ENCODE peak calls at places on chromosomes 5 and 9, in four cellular contexts. One of them, this sample, is unnamed.
A peak's percentile ranks its signal among the peaks of the same experiment; 100 is the strongest.

GRCh38 chr5:142726188-142726731 is 40.4 kb upstream of the FGF1 start:
- DNase-seq in uterus: no peak
- DNase-seq in breast epithelium: no peak
- DNase-seq in pancreas: no peak
- DNase-seq in this sample: peak; percentile 59

GRCh38 chr9:31137850-31138160 is 1246.6 kb upstream of the ACO1 start:
- DNase-seq in uterus: no peak
- DNase-seq in breast epithelium: no peak
- DNase-seq in pancreas: no peak
- DNase-seq in this sample: no peak

GRCh38 chr5:86986837-86987236 is 280.8 kb upstream of the RASA1 start:
- DNase-seq in uterus: no peak
- DNase-seq in breast epithelium: no peak
- DNase-seq in pancreas: no peak
- DNase-seq in this sample: no peak

GRCh38 chr5:147522435-147522834 is 12.6 kb upstream of the DPYSL3 start:
- DNase-seq in uterus: no peak
- DNase-seq in breast epithelium: no peak
- DNase-seq in pancreas: no peak
- DNase-seq in this sample: no peak

GRCh38 chr9:123998970-123999621 is 12.5 kb upstream of the LHX2 start:
- DNase-seq in uterus: no peak
- DNase-seq in breast epithelium: no peak
- DNase-seq in pancreas: no peak
- DNase-seq in this sample: no peak

GRCh38 chr5:118952992-118953651 is 35.2 kb downstream of the DTWD2 start:
- DNase-seq in uterus: no peak
- DNase-seq in breast epithelium: no peak
- DNase-seq in pancreas: no peak
- DNase-seq in this sample: no peak

GRCh38 chr5:60546157-60546556 is 153.8 kb downstream of the DEPDC1B start:
- DNase-seq in uterus: no peak
- DNase-seq in breast epithelium: no peak
- DNase-seq in pancreas: no peak
- DNase-seq in this sample: no peak

GRCh38 chr9:89277043-89277442 is 34.0 kb upstream of the CKS2 start:
- DNase-seq in uterus: no peak
- DNase-seq in breast epithelium: no peak
- DNase-seq in pancreas: no peak
- DNase-seq in this sample: no peak

GRCh38 chr5:143080407-143080806 is 310.2 kb downstream of the ARHGAP26 start:
- DNase-seq in uterus: no peak
- DNase-seq in breast epithelium: no peak
- DNase-seq in pancreas: no peak
- DNase-seq in this sample: no peak

GRCh38 chr5:178244566-178244965 is 12.0 kb upstream of the PHYKPL start:
- DNase-seq in uterus: no peak
- DNase-seq in breast epithelium: no peak
- DNase-seq in pancreas: peak; percentile 6
- DNase-seq in this sample: no peak

GRCh38 chr9:131105952-131106351 is 9.6 kb downstream of the AIF1L start:
- DNase-seq in uterus: no peak
- DNase-seq in breast epithelium: no peak
- DNase-seq in pancreas: no peak
- DNase-seq in this sample: no peak

GRCh38 chr9:21854594-21854993 is 52.2 kb downstream of the MTAP start:
- DNase-seq in uterus: no peak
- DNase-seq in breast epithelium: no peak
- DNase-seq in pancreas: no peak
- DNase-seq in this sample: peak; percentile 39

GRCh38 chr9:8078641-8079140 is 279.1 kb upstream of the DMAC1 start:
- DNase-seq in uterus: no peak
- DNase-seq in breast epithelium: no peak
- DNase-seq in pancreas: no peak
- DNase-seq in this sample: no peak

GRCh38 chr5:143413964-143414669 is 10.6 kb upstream of the NR3C1 start:
- DNase-seq in uterus: no peak
- DNase-seq in breast epithelium: no peak
- DNase-seq in pancreas: no peak
- DNase-seq in this sample: no peak

GRCh38 chr9:111016046-111017026 is 21.9 kb downstream of the LPAR1 start:
- DNase-seq in uterus: no peak
- DNase-seq in breast epithelium: no peak
- DNase-seq in pancreas: no peak
- DNase-seq in this sample: no peak

GRCh38 chr5:134246771-134247329 is 21.0 kb upstream of the PPP2CA start:
- DNase-seq in uterus: no peak
- DNase-seq in breast epithelium: no peak
- DNase-seq in pancreas: no peak
- DNase-seq in this sample: no peak

GRCh38 chr9:134099123-134099761 is 31.4 kb upstream of the BRD3 start:
- DNase-seq in uterus: no peak
- DNase-seq in breast epithelium: no peak
- DNase-seq in pancreas: no peak
- DNase-seq in this sample: no peak

GRCh38 chr9:34079181-34079580 is 30.5 kb upstream of the UBAP2 start:
- DNase-seq in uterus: no peak
- DNase-seq in breast epithelium: no peak
- DNase-seq in pancreas: no peak
- DNase-seq in this sample: no peak

GRCh38 chr5:6590581-6590980 is 42.3 kb downstream of the NSUN2 start:
- DNase-seq in uterus: no peak
- DNase-seq in breast epithelium: no peak
- DNase-seq in pancreas: no peak
- DNase-seq in this sample: no peak

GRCh38 chr5:34686762-34687268 is 30.7 kb downstream of the RAI14 start:
- DNase-seq in uterus: peak; percentile 84
- DNase-seq in breast epithelium: no peak
- DNase-seq in pancreas: no peak
- DNase-seq in this sample: peak; percentile 74

GRCh38 chr9:134434896-134435506 is 108.7 kb downstream of the RXRA start:
- DNase-seq in uterus: peak; percentile 97
- DNase-seq in breast epithelium: peak; percentile 94
- DNase-seq in pancreas: peak; percentile 99
- DNase-seq in this sample: peak; percentile 92

GRCh38 chr5:115888027-115888426 is 46.3 kb downstream of the AP3S1 start:
- DNase-seq in uterus: no peak
- DNase-seq in breast epithelium: no peak
- DNase-seq in pancreas: no peak
- DNase-seq in this sample: no peak

GRCh38 chr5:72241346-72242003 is 78.6 kb downstream of the MRPS27 start:
- DNase-seq in uterus: no peak
- DNase-seq in breast epithelium: no peak
- DNase-seq in pancreas: peak; percentile 54
- DNase-seq in this sample: no peak

GRCh38 chr5:72235725-72236124 is 84.3 kb downstream of the MRPS27 start:
- DNase-seq in uterus: no peak
- DNase-seq in breast epithelium: no peak
- DNase-seq in pancreas: no peak
- DNase-seq in this sample: no peak

GRCh38 chr5:72237415-72237814 is 82.6 kb downstream of the MRPS27 start:
- DNase-seq in uterus: no peak
- DNase-seq in breast epithelium: no peak
- DNase-seq in pancreas: no peak
- DNase-seq in this sample: no peak

GRCh38 chr5:72237879-72238278 is 82.2 kb downstream of the MRPS27 start:
- DNase-seq in uterus: no peak
- DNase-seq in breast epithelium: no peak
- DNase-seq in pancreas: no peak
- DNase-seq in this sample: no peak

GRCh38 chr5:72238712-72239445 is 81.2 kb downstream of the MRPS27 start:
- DNase-seq in uterus: no peak
- DNase-seq in breast epithelium: no peak
- DNase-seq in pancreas: no peak
- DNase-seq in this sample: no peak
- TF ChIP-seq CTCF in uterus: no peak
- TF ChIP-seq CTCF in breast epithelium: no peak
- TF ChIP-seq CTCF in pancreas: no peak
- TF ChIP-seq CTCF in this sample: no peak

GRCh38 chr5:69418559-69418958 is 3.6 kb downstream of the MARVELD2 start:
- DNase-seq in uterus: no peak
- DNase-seq in breast epithelium: no peak
- DNase-seq in pancreas: no peak
- DNase-seq in this sample: no peak

GRCh38 chr5:69414885-69415583 is at the start of gene MARVELD2:
- DNase-seq in uterus: peak; percentile 20
- DNase-seq in breast epithelium: peak; percentile 88
- DNase-seq in pancreas: peak; percentile 97
- DNase-seq in this sample: no peak

GRCh38 chr5:69416180-69416579 is 1.3 kb downstream of the MARVELD2 start:
- DNase-seq in uterus: no peak
- DNase-seq in breast epithelium: no peak
- DNase-seq in pancreas: no peak
- DNase-seq in this sample: no peak

GRCh38 chr5:69416699-69417098 is 1.8 kb downstream of the MARVELD2 start:
- DNase-seq in uterus: no peak
- DNase-seq in breast epithelium: no peak
- DNase-seq in pancreas: no peak
- DNase-seq in this sample: no peak

DNA sequence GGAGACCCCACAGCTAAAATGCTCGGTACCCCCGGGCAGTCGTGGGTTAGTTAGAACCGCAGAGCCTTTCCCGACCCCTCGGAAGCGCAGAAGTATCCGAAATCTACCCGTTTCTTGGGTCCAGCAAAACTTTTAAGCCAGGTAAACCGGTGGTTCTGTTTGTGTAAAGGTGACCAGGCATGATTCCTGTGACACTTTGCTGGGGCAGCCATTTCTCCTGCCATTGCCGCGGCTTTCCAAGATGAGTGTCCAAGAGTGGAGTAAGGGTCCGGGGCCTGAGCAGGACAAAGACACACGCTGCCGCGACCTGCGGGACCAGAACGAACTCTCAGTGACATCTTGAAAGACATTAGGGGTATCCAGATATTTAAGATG is 655 bp downstream of the MARVELD2 start:
- DNase-seq in uterus: no peak
- DNase-seq in breast epithelium: peak; percentile 27
- DNase-seq in pancreas: peak; percentile 64
- DNase-seq in this sample: no peak
- H3K27ac ChIP-seq in uterus: no peak overlapping the region
- H3K27ac ChIP-seq in breast epithelium: peak overlapping the region; percentile 94
- H3K27ac ChIP-seq in pancreas: peak overlapping the region; percentile 82
- H3K27ac ChIP-seq in this sample: no peak overlapping the region

GRCh38 chr9:83299094-83299493 is 236.2 kb upstream of the RASEF start:
- DNase-seq in uterus: no peak
- DNase-seq in breast epithelium: no peak
- DNase-seq in pancreas: no peak
- DNase-seq in this sample: no peak
- H3K4me3 ChIP-seq in uterus: no peak overlapping the region
- H3K4me3 ChIP-seq in breast epithelium: no peak overlapping the region
- H3K4me3 ChIP-seq in pancreas: no peak overlapping the region
- H3K4me3 ChIP-seq in this sample: no peak overlapping the region

GRCh38 chr9:76987594-76988200 is 31.8 kb upstream of the FOXB2 start:
- DNase-seq in uterus: no peak
- DNase-seq in breast epithelium: no peak
- DNase-seq in pancreas: no peak
- DNase-seq in this sample: no peak
- TF ChIP-seq CTCF in uterus: peak; percentile 53
- TF ChIP-seq CTCF in breast epithelium: no peak
- TF ChIP-seq CTCF in pancreas: no peak
- TF ChIP-seq CTCF in this sample: peak; percentile 72

GRCh38 chr5:80254767-80255424 is 952 bp downstream of the SERINC5 start:
- DNase-seq in uterus: no peak
- DNase-seq in breast epithelium: no peak
- DNase-seq in pancreas: no peak
- DNase-seq in this sample: no peak
- H3K27ac ChIP-seq in uterus: peak overlapping the region; percentile 96
- H3K27ac ChIP-seq in breast epithelium: peak overlapping the region; percentile 94
- H3K27ac ChIP-seq in pancreas: peak overlapping the region; percentile 89
- H3K27ac ChIP-seq in this sample: peak overlapping the region; percentile 31

GRCh38 chr9:137441935-137442321 is 771 bp upstream of the ENTPD8 start:
- DNase-seq in uterus: no peak
- DNase-seq in breast epithelium: no peak
- DNase-seq in pancreas: no peak
- DNase-seq in this sample: no peak
- H3K4me3 ChIP-seq in uterus: no peak overlapping the region
- H3K4me3 ChIP-seq in breast epithelium: peak overlapping the region; percentile 68
- H3K4me3 ChIP-seq in pancreas: no peak overlapping the region
- H3K4me3 ChIP-seq in this sample: no peak overlapping the region

This sample was measured in AG04450.